ENCODE peak calls at places on chromosomes 2 and 18, in four cellular contexts. R is fibroblast of lung, T is heart right ventricle, M is Peyer's patch. P is an unnamed sample. For H3K9me3, the result is how much of the 10 kb centered on the place peaks cover.

GRCh38 chr2:28615691-28616090 is 119.8 kb downstream of the PLB1 start:
- DNase-seq in M (no peak), R (no peak), T (no peak), P (no peak)

GRCh38 chr2:10236571-10237391 is 65.9 kb upstream of the HPCAL1 start:
- DNase-seq in R (no peak), T (no peak), M (no peak), P (no peak)

GRCh38 chr2:238120463-238121298 is 17.8 kb upstream of the KLHL30 start:
- DNase-seq in T (no peak), R (peak), M (no peak), P (no peak)

GRCh38 chr2:235499306-235499812 is 5.5 kb downstream of the AGAP1 start:
- DNase-seq in R (no peak), M (no peak), T (no peak), P (no peak)

GRCh38 chr2:38572167-38572566 is 30.6 kb downstream of the HNRNPLL start:
- DNase-seq in M (no peak), T (no peak), R (peak), P (no peak)

GRCh38 chr18:49052891-49053644 is 102.3 kb upstream of the SMAD7 start:
- DNase-seq in T (no peak), R (peak), M (peak), P (no peak)

GRCh38 chr2:199100326-199101110 is 357.2 kb downstream of the SATB2 start:
- DNase-seq in T (no peak), R (peak), M (no peak), P (no peak)

GRCh38 chr2:185807351-185807750 is 68.7 kb downstream of the FSIP2 start:
- DNase-seq in M (no peak), T (no peak), R (peak), P (no peak)

GRCh38 chr2:83874712-83875430 is 584.2 kb downstream of the SUCLG1 start:
- DNase-seq in M (no peak), T (no peak), R (no peak), P (no peak)

GRCh38 chr2:83874066-83874465 is 585.0 kb downstream of the SUCLG1 start:
- DNase-seq in T (no peak), R (no peak), M (no peak), P (no peak)

GRCh38 chr2:83879127-83879526 is 580.0 kb downstream of the SUCLG1 start:
- DNase-seq in M (no peak), T (no peak), R (no peak), P (no peak)
- H3K9me3 ChIP-seq in M (under half), T (under half), R (under half), P (under half)

GRCh38 chr18:71471963-71472725 is 1072.0 kb downstream of the CBLN2 start:
- DNase-seq in R (no peak), M (no peak), T (no peak), P (no peak)
- H3K4me3 ChIP-seq in R (no peak), M (no peak), T (no peak), P (no peak)

DNA sequence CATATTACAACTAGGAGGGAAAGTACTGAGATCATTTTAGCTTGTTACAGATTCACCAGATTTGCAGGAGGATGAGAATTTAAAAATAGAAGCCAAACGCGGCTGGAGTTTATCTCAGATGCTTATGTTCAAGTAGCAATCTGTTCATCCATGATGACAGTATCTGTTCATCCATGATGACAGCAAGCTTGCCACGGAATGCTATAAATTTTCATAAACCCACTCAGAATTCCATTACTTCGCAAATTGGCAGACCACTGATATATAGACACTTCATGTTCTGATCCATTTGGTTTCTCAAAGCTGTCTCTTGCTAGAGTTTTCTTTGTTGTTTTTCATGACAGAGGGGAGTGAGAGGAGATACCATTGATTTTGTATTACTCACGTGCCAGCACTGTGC is 84.2 kb downstream of the GAREM1 start:
- DNase-seq in M (no peak), R (no peak), T (no peak), P (no peak)
- H3K27ac ChIP-seq in M (no peak), R (no peak), T (no peak), P (no peak)

GRCh38 chr18:79729611-79730010 is 50.0 kb downstream of the CTDP1 start:
- DNase-seq in R (no peak), T (no peak), M (no peak), P (no peak)

GRCh38 chr18:79728931-79729586 is 49.5 kb downstream of the CTDP1 start:
- DNase-seq in T (no peak), M (no peak), R (no peak), P (no peak)

GRCh38 chr18:79733135-79733609 is 53.6 kb downstream of the CTDP1 start:
- DNase-seq in M (no peak), R (no peak), T (no peak), P (no peak)

GRCh38 chr18:79732721-79733025 is 53.1 kb downstream of the CTDP1 start:
- DNase-seq in T (no peak), R (no peak), M (no peak), P (no peak)

DNA sequence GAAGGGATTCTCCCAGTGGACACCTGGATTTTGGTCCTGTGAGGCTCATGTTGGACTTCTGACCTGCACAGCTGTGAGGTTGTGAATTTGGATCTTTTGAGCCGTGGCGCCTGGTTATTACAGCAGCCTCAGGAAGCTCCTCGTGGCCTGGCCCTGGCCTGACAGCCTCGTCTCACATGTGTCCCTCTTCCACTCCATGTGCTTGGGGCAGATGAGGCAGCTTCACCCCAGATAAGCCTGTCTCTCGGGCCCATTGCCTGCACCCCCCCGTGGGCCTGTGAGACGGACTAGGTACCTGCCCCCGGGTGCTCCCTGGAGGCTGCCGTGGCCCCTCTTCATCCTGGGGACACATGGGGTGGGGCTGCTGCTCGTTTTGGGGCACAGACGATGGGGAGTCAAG is 51.2 kb downstream of the CTDP1 start:
- DNase-seq in T (no peak), M (no peak), R (no peak), P (no peak)
- H3K9me3 ChIP-seq in T (under half), M (under half), R (under half), P (under half)

GRCh38 chr2:64644240-64645013 is 9.3 kb downstream of the SERTAD2 start:
- DNase-seq in M (peak), T (peak), R (peak), P (no peak)

GRCh38 chr2:64646007-64646880 is 7.5 kb downstream of the SERTAD2 start:
- DNase-seq in R (peak), M (peak), T (peak), P (no peak)

GRCh38 chr2:64645014-64645418 is 8.7 kb downstream of the SERTAD2 start:
- DNase-seq in T (peak), M (no peak), R (peak), P (peak)

GRCh38 chr2:64641585-64641984 is 12.1 kb downstream of the SERTAD2 start:
- DNase-seq in M (no peak), R (no peak), T (no peak), P (no peak)

DNA sequence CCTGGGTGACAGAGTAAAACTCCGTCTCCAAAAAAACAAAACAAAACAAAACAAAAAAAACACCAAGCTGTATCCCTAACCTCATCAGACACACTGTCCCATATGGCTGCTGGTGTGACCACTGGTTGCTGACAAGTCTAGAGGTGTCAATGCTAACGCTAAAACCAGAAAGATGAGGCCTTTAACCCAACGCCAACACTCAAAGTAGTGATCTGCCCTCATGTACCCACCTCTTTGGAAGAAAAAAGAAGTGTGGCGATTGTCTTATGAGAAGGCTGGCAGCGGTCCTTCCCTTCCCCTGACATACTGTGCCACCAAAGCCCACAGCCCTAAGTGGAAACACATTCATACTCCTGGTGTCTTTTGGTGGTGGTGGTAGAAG is 9.9 kb downstream of the SERTAD2 start:
- DNase-seq in M (no peak), T (no peak), R (no peak), P (no peak)
- H3K4me3 ChIP-seq in M (peak), T (peak), R (no peak), P (peak)

GRCh38 chr2:50820176-50820575 is 211.8 kb downstream of the NRXN1 start:
- DNase-seq in T (no peak), R (no peak), M (no peak), P (no peak)
- H3K27ac ChIP-seq in T (no peak), R (no peak), M (no peak), P (no peak)

DNA sequence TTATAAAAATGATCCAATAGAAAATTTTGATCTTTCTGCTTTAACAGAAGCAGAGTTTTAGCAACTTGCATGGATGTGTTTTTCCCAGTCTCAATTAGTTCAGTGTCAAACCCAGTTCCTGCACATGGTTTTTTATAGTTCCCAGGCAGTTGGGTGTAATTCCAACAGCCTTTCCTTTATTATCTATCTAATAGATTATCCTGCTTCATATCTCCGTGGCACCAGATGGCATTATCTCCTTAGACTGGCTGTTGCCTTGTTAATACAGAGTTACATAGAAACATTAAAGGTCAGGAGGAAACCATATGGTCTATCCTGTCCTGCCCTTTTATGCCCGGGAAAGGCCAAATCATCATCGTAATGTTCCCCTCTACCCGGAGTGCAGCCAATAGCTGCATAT is 400.9 kb upstream of the SMIM21 start:
- DNase-seq in M (no peak), R (no peak), T (no peak), P (no peak)
- H3K9me3 ChIP-seq in M (under half), R (under half), T (under half), P (under half)

DNA sequence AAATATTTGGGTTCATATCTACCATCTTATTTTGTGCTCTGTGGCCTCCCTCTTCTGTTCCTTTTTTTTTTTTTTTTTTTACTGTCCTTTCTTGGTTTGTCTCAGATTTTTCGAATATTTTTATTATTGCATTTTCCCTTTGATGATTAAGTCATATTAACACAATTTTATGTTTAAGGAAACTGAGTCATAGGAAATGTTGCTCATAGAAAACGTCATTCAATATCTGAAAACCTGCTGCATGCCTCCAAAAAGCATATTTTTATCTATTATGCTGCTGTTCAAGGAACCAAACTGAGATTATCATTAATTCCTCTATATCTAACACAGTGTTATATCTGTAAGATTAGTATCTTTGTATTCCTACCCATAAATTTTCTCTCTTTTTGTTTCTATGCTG is 614.3 kb upstream of the SLC8A1 start:
- DNase-seq in M (no peak), R (no peak), T (no peak), P (no peak)
- H3K4me3 ChIP-seq in M (no peak), R (no peak), T (no peak), P (no peak)

DNA sequence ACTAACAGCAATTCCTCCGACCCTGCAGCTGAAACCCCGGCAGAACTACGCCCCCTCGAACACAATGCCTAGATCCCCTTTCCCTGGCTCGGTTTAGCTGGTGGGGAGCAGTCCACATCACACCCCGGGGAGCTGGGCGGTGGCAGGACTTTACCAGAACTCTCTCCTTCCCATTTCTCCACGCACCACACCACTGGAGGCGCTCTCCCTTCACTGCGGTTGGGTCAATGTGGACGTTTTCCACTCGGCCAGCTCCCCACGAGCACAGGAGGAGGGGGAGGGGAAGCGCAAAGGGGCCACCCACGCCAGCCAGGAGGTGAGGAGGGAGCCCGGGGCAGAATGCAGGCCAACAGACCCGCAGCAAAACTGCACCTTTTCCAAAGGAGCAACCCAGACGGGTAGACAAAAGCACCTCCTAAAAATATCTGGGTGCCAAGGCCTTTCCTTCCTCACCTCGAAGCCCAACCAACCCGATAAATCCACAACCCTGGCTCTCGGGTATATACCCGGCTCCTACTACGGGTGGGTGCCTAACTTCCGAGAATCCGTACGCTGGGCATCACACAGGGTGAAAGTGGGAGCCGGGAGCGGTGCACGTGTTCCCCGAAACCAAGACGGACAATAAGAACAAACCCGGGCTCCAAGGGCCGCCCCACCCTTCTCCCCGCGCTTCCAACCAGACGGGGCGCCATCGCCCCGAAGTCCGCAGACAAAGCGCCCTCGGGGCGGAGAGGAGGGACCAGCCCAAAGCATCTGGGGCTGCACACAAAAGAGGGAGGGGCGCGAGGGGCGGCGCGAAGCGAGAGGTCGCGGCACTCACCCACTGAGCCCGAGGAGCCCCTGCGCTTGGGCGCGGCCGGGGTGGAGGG is 1.1 kb downstream of the RTN4 start:
- DNase-seq in T (peak), R (peak), M (peak), P (peak)
- H3K27ac ChIP-seq in T (peak), R (peak), M (peak), P (peak)

DNA sequence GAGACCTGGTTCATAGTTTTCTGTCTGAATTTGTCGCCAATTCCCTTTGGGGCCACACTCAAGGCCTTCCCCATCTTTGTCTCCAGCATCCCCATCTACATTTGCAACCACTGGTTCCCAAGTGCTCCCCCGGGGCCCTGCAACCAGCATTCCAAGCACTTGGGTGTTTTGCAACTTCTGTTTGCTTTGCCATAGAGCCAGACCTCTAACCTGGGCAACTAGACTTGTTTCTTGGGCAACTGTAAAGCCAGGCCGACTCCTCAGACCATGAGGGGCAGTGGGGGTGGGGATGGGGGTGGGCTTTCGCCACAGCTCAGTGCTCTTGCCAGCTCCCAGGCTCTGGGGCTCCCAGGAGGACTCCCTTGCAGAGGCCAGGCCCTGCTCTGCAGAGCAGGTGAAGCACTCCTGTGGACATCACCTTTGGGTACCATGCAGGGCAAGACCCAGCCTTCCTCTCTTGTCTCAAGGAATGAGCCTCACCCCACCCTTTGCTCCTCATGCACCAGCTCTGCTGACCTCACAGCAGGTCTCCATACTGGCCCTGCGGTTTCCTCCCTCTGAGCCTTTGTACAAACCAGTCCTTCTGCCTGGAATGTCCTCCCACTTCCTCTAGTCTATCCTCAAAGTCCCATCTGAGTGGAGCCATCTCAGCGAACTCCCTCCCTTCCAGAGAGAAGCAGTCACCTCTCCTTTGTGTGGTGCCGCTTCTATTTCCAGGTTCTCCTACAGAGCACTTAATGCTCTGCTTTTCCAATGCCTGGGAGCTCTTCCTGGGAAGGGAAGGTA is 126.7 kb upstream of the MYCN start:
- DNase-seq in R (no peak), M (no peak), T (no peak), P (no peak)
- H3K9me3 ChIP-seq in R (under half), M (under half), T (under half), P (under half)

P was measured in ascending aorta.